ENCODE peak calls at places on chromosomes 4 and X, in five cellular contexts. One of them, this sample, is unnamed.

GRCh38 chr4:101938836-101939235 is 148.3 kb downstream of the BANK1 start:
- DNase-seq in MV-4-11: no peak
- DNase-seq in fibroblast of lung: no peak
- DNase-seq in activated CD4-positive, alpha-beta T cell treated with anti-CD3 and anti-CD28 coated beads for 4 hours: no peak
- DNase-seq in ureter: no peak
- DNase-seq in this sample: no peak

GRCh38 chrX:136199365-136199764 is 51.8 kb downstream of the MAP7D3 start:
- DNase-seq in MV-4-11: no peak
- DNase-seq in activated CD4-positive, alpha-beta T cell treated with anti-CD3 and anti-CD28 coated beads for 4 hours: no peak
- DNase-seq in ureter: no peak
- DNase-seq in fibroblast of lung: peak; percentile 56
- DNase-seq in this sample: no peak

GRCh38 chr4:2511645-2512131 is 24.8 kb upstream of the FAM193A start:
- DNase-seq in activated CD4-positive, alpha-beta T cell treated with anti-CD3 and anti-CD28 coated beads for 4 hours: no peak
- DNase-seq in MV-4-11: no peak
- DNase-seq in ureter: no peak
- DNase-seq in fibroblast of lung: no peak
- DNase-seq in this sample: no peak

GRCh38 chr4:74536557-74536956 is 91.6 kb downstream of the AREG start:
- DNase-seq in activated CD4-positive, alpha-beta T cell treated with anti-CD3 and anti-CD28 coated beads for 4 hours: no peak
- DNase-seq in fibroblast of lung: peak; percentile 52
- DNase-seq in ureter: no peak
- DNase-seq in MV-4-11: no peak
- DNase-seq in this sample: no peak

GRCh38 chrX:115058276-115058675 is 40.9 kb upstream of the IL13RA2 start:
- DNase-seq in fibroblast of lung: peak; percentile 92
- DNase-seq in ureter: peak; percentile 41
- DNase-seq in activated CD4-positive, alpha-beta T cell treated with anti-CD3 and anti-CD28 coated beads for 4 hours: no peak
- DNase-seq in MV-4-11: no peak
- DNase-seq in this sample: no peak

GRCh38 chr4:110907801-110908313 is 285.0 kb upstream of the PITX2 start:
- DNase-seq in activated CD4-positive, alpha-beta T cell treated with anti-CD3 and anti-CD28 coated beads for 4 hours: no peak
- DNase-seq in ureter: no peak
- DNase-seq in MV-4-11: no peak
- DNase-seq in fibroblast of lung: no peak
- DNase-seq in this sample: no peak

GRCh38 chrX:69285401-69285871 is 120.2 kb upstream of the PJA1 start:
- DNase-seq in fibroblast of lung: peak; percentile 28
- DNase-seq in MV-4-11: no peak
- DNase-seq in ureter: peak; percentile 71
- DNase-seq in activated CD4-positive, alpha-beta T cell treated with anti-CD3 and anti-CD28 coated beads for 4 hours: no peak
- DNase-seq in this sample: peak; percentile 25

GRCh38 chrX:56228914-56229313 is 3.2 kb upstream of the KLF8 start:
- DNase-seq in ureter: no peak
- DNase-seq in fibroblast of lung: no peak
- DNase-seq in activated CD4-positive, alpha-beta T cell treated with anti-CD3 and anti-CD28 coated beads for 4 hours: no peak
- DNase-seq in MV-4-11: no peak
- DNase-seq in this sample: peak; percentile 24

GRCh38 chrX:10021461-10022272 is 54.5 kb downstream of the CLDN34 start:
- DNase-seq in MV-4-11: no peak
- DNase-seq in ureter: no peak
- DNase-seq in activated CD4-positive, alpha-beta T cell treated with anti-CD3 and anti-CD28 coated beads for 4 hours: no peak
- DNase-seq in fibroblast of lung: no peak
- DNase-seq in this sample: no peak

GRCh38 chr4:38803833-38804653 is 548 bp downstream of the TLR1 start:
- DNase-seq in fibroblast of lung: no peak
- DNase-seq in activated CD4-positive, alpha-beta T cell treated with anti-CD3 and anti-CD28 coated beads for 4 hours: peak; percentile 13
- DNase-seq in MV-4-11: peak; percentile 24
- DNase-seq in ureter: no peak
- DNase-seq in this sample: no peak

GRCh38 chr4:14428125-14428524 is 574.2 kb upstream of the CPEB2 start:
- DNase-seq in MV-4-11: no peak
- DNase-seq in ureter: no peak
- DNase-seq in fibroblast of lung: no peak
- DNase-seq in activated CD4-positive, alpha-beta T cell treated with anti-CD3 and anti-CD28 coated beads for 4 hours: no peak
- DNase-seq in this sample: no peak

GRCh38 chr4:147108409-147108808 is 162.7 kb upstream of the TTC29 start:
- DNase-seq in activated CD4-positive, alpha-beta T cell treated with anti-CD3 and anti-CD28 coated beads for 4 hours: no peak
- DNase-seq in ureter: no peak
- DNase-seq in MV-4-11: no peak
- DNase-seq in fibroblast of lung: peak; percentile 45
- DNase-seq in this sample: no peak

GRCh38 chr4:22072726-22073125 is 124.2 kb upstream of the KCNIP4 start:
- DNase-seq in ureter: no peak
- DNase-seq in fibroblast of lung: no peak
- DNase-seq in activated CD4-positive, alpha-beta T cell treated with anti-CD3 and anti-CD28 coated beads for 4 hours: no peak
- DNase-seq in MV-4-11: no peak
- DNase-seq in this sample: no peak

GRCh38 chr4:24800273-24800880 is 5.0 kb downstream of the SOD3 start:
- DNase-seq in activated CD4-positive, alpha-beta T cell treated with anti-CD3 and anti-CD28 coated beads for 4 hours: no peak
- DNase-seq in MV-4-11: no peak
- DNase-seq in fibroblast of lung: peak; percentile 53
- DNase-seq in ureter: no peak
- DNase-seq in this sample: no peak

GRCh38 chr4:118989098-118990080 is 100.7 kb downstream of the SYNPO2 start:
- DNase-seq in activated CD4-positive, alpha-beta T cell treated with anti-CD3 and anti-CD28 coated beads for 4 hours: no peak
- DNase-seq in fibroblast of lung: peak; percentile 82
- DNase-seq in ureter: no peak
- DNase-seq in MV-4-11: no peak
- DNase-seq in this sample: no peak

GRCh38 chr4:145061325-145061920 is 36.6 kb downstream of the ANAPC10 start:
- DNase-seq in fibroblast of lung: peak; percentile 81
- DNase-seq in ureter: no peak
- DNase-seq in activated CD4-positive, alpha-beta T cell treated with anti-CD3 and anti-CD28 coated beads for 4 hours: no peak
- DNase-seq in MV-4-11: peak; percentile 42
- DNase-seq in this sample: no peak

GRCh38 chr4:52751349-52751911 is at the start of gene ERVMER34-1:
- DNase-seq in activated CD4-positive, alpha-beta T cell treated with anti-CD3 and anti-CD28 coated beads for 4 hours: no peak
- DNase-seq in MV-4-11: no peak
- DNase-seq in fibroblast of lung: peak; percentile 14
- DNase-seq in ureter: peak; percentile 72
- DNase-seq in this sample: peak; percentile 63

GRCh38 chr4:107951551-107951950 is 20.2 kb downstream of the CYP2U1 start:
- DNase-seq in activated CD4-positive, alpha-beta T cell treated with anti-CD3 and anti-CD28 coated beads for 4 hours: no peak
- DNase-seq in fibroblast of lung: peak; percentile 49
- DNase-seq in MV-4-11: no peak
- DNase-seq in ureter: no peak
- DNase-seq in this sample: no peak

GRCh38 chr4:38146383-38146782 is 186.2 kb downstream of the PTTG2 start:
- DNase-seq in activated CD4-positive, alpha-beta T cell treated with anti-CD3 and anti-CD28 coated beads for 4 hours: no peak
- DNase-seq in ureter: no peak
- DNase-seq in MV-4-11: no peak
- DNase-seq in fibroblast of lung: no peak
- DNase-seq in this sample: no peak

GRCh38 chr4:122980860-122981259 is 58.5 kb upstream of the NUDT6 start:
- DNase-seq in MV-4-11: no peak
- DNase-seq in activated CD4-positive, alpha-beta T cell treated with anti-CD3 and anti-CD28 coated beads for 4 hours: no peak
- DNase-seq in fibroblast of lung: peak; percentile 17
- DNase-seq in ureter: no peak
- DNase-seq in this sample: no peak

GRCh38 chr4:185256444-185256843 is 47.0 kb downstream of the SNX25 start:
- DNase-seq in activated CD4-positive, alpha-beta T cell treated with anti-CD3 and anti-CD28 coated beads for 4 hours: no peak
- DNase-seq in fibroblast of lung: no peak
- DNase-seq in MV-4-11: no peak
- DNase-seq in ureter: no peak
- DNase-seq in this sample: no peak

GRCh38 chr4:87007345-87008181 is 72.8 kb downstream of the AFF1 start:
- DNase-seq in fibroblast of lung: peak; percentile 59
- DNase-seq in MV-4-11: peak; percentile 13
- DNase-seq in activated CD4-positive, alpha-beta T cell treated with anti-CD3 and anti-CD28 coated beads for 4 hours: peak; percentile 28
- DNase-seq in ureter: peak; percentile 67
- DNase-seq in this sample: peak; percentile 69

GRCh38 chrX:69285881-69286545 is 120.8 kb upstream of the PJA1 start:
- DNase-seq in activated CD4-positive, alpha-beta T cell treated with anti-CD3 and anti-CD28 coated beads for 4 hours: peak; percentile 32
- DNase-seq in MV-4-11: no peak
- DNase-seq in ureter: peak; percentile 73
- DNase-seq in fibroblast of lung: peak; percentile 37
- DNase-seq in this sample: peak; percentile 74

GRCh38 chr4:74364649-74365491 is at the start of gene EREG:
- DNase-seq in activated CD4-positive, alpha-beta T cell treated with anti-CD3 and anti-CD28 coated beads for 4 hours: peak; percentile 3
- DNase-seq in fibroblast of lung: peak; percentile 84
- DNase-seq in MV-4-11: no peak
- DNase-seq in ureter: peak; percentile 45
- DNase-seq in this sample: peak; percentile 46

GRCh38 chrX:74395556-74395955 is 25.7 kb upstream of the SLC16A2 start:
- DNase-seq in ureter: no peak
- DNase-seq in fibroblast of lung: no peak
- DNase-seq in activated CD4-positive, alpha-beta T cell treated with anti-CD3 and anti-CD28 coated beads for 4 hours: no peak
- DNase-seq in MV-4-11: no peak
- DNase-seq in this sample: no peak

GRCh38 chr4:151674804-151675290 is 86.0 kb downstream of the GATB start:
- DNase-seq in fibroblast of lung: peak; percentile 35
- DNase-seq in ureter: peak; percentile 76
- DNase-seq in MV-4-11: no peak
- DNase-seq in activated CD4-positive, alpha-beta T cell treated with anti-CD3 and anti-CD28 coated beads for 4 hours: no peak
- DNase-seq in this sample: peak; percentile 49

GRCh38 chr4:123232439-123232838 is 164.2 kb upstream of the SPRY1 start:
- DNase-seq in fibroblast of lung: peak; percentile 54
- DNase-seq in activated CD4-positive, alpha-beta T cell treated with anti-CD3 and anti-CD28 coated beads for 4 hours: no peak
- DNase-seq in ureter: no peak
- DNase-seq in MV-4-11: peak; percentile 80
- DNase-seq in this sample: no peak

GRCh38 chr4:41644288-41644914 is 104.1 kb downstream of the PHOX2B start:
- DNase-seq in MV-4-11: no peak
- DNase-seq in activated CD4-positive, alpha-beta T cell treated with anti-CD3 and anti-CD28 coated beads for 4 hours: no peak
- DNase-seq in fibroblast of lung: peak; percentile 66
- DNase-seq in ureter: peak; percentile 65
- DNase-seq in this sample: peak; percentile 82

GRCh38 chr4:169485791-169486742 is 126.3 kb downstream of the NEK1 start:
- DNase-seq in MV-4-11: peak; percentile 35
- DNase-seq in ureter: no peak
- DNase-seq in fibroblast of lung: peak; percentile 79
- DNase-seq in activated CD4-positive, alpha-beta T cell treated with anti-CD3 and anti-CD28 coated beads for 4 hours: no peak
- DNase-seq in this sample: peak; percentile 14

This sample was measured in left colon.